ENCODE peak calls at places on chromosomes 13 and 19, in ten cellular contexts. C is Panc1; S is pancreas; I is CD4-positive, CD25-positive, alpha-beta regulatory T cell; J is esophagus squamous epithelium; B is endodermal cell; T is OCI-LY7; P is SK-N-SH; N is neural progenitor cell; K is breast epithelium. E is an unnamed sample.

GRCh38 chr13:25462301-25463125 is 90.7 kb downstream of the ATP8A2 start:
- DNase-seq in N (no peak), P (no peak), B (no peak), C (no peak), T (no peak), K (no peak), S (no peak), I (no peak), J (no peak), E (no peak)

GRCh38 chr13:113651511-113652403 is 6.2 kb downstream of the ATP4B start:
- DNase-seq in N (no peak), K (no peak), J (no peak), I (no peak), C (no peak), S (peak; percentile 54), P (no peak), T (no peak), B (peak; percentile 41), E (no peak)

GRCh38 chr13:59099182-59099950 is 1064.4 kb downstream of the DIAPH3 start:
- DNase-seq in B (no peak), J (no peak), I (no peak), T (no peak), C (no peak), P (no peak), S (no peak), N (peak; percentile 70), K (no peak), E (no peak)

GRCh38 chr19:33161201-33161600 is 29.3 kb downstream of the WDR88 start:
- DNase-seq in B (peak; percentile 18), S (no peak), C (no peak), P (no peak), T (no peak), J (no peak), K (no peak), I (no peak), N (no peak), E (no peak)

GRCh38 chr13:45681101-45681500 is 21.0 kb upstream of the CBY2 start:
- DNase-seq in C (no peak), K (no peak), I (no peak), J (no peak), N (no peak), P (no peak), S (no peak), B (no peak), T (no peak), E (no peak)

GRCh38 chr13:25114220-25114619 is 18.3 kb downstream of the PABPC3 start:
- DNase-seq in P (peak; percentile 71), C (peak; percentile 45), K (peak; percentile 36), J (no peak), S (peak; percentile 77), T (peak; percentile 79), I (peak; percentile 18), N (peak; percentile 83), B (peak; percentile 95), E (peak; percentile 63)

GRCh38 chr13:21476893-21477472 is 17.9 kb upstream of the ZDHHC20 start:
- DNase-seq in P (peak; percentile 80), B (peak; percentile 97), I (peak; percentile 66), N (peak; percentile 92), K (peak; percentile 63), C (peak; percentile 42), J (no peak), T (peak; percentile 81), S (peak; percentile 91), E (peak; percentile 80)

GRCh38 chr19:30178721-30179402 is 193.3 kb upstream of the ZNF536 start:
- DNase-seq in K (no peak), P (no peak), I (no peak), J (no peak), N (no peak), S (no peak), T (no peak), C (no peak), B (no peak), E (no peak)

GRCh38 chr13:92460479-92460878 is 766.1 kb upstream of the GPC6 start:
- DNase-seq in N (no peak), I (no peak), T (no peak), C (no peak), P (no peak), B (no peak), K (no peak), J (no peak), S (no peak), E (peak; percentile 52)

GRCh38 chr13:26025196-26025595 is 26.6 kb downstream of the SHISA2 start:
- DNase-seq in C (no peak), K (no peak), B (peak; percentile 56), P (no peak), T (no peak), N (no peak), S (no peak), I (no peak), J (no peak), E (no peak)

GRCh38 chr13:39197645-39198007 is 159.4 kb downstream of the NHLRC3 start:
- DNase-seq in S (no peak), K (no peak), C (no peak), I (no peak), B (no peak), J (no peak), T (no peak), N (no peak), P (no peak), E (no peak)

GRCh38 chr19:6150289-6150688 is 14.8 kb downstream of the ACSBG2 start:
- DNase-seq in J (no peak), T (no peak), I (no peak), S (no peak), N (no peak), P (no peak), K (no peak), B (no peak), C (no peak), E (no peak)

GRCh38 chr19:35476149-35476548 is 14.1 kb downstream of the KRTDAP start:
- DNase-seq in K (no peak), B (peak; percentile 83), C (no peak), N (peak; percentile 35), S (no peak), I (no peak), T (peak; percentile 30), P (no peak), J (no peak), E (no peak)

GRCh38 chr19:39411006-39411831 is 1.2 kb upstream of the PLEKHG2 start:
- DNase-seq in N (no peak), K (peak; percentile 69), J (no peak), C (no peak), S (peak; percentile 68), B (peak; percentile 70), P (no peak), I (peak; percentile 31), T (no peak), E (peak; percentile 94)

GRCh38 chr19:47609885-47610545 is 1.1 kb downstream of the BICRA start:
- DNase-seq in I (peak; percentile 51), T (peak; percentile 69), P (peak; percentile 86), J (no peak), N (peak; percentile 84), S (peak; percentile 74), K (peak; percentile 29), C (no peak), B (peak; percentile 85), E (peak; percentile 71)

GRCh38 chr13:112066624-112067004 is 335 bp upstream of the SOX1 start:
- DNase-seq in S (no peak), I (peak; percentile 47), C (no peak), T (no peak), K (no peak), J (no peak), P (peak; percentile 49), B (peak; percentile 90), N (peak; percentile 94), E (peak; percentile 3)

GRCh38 chr19:58394821-58395219 is 636 bp upstream of the RNF225 start:
- DNase-seq in K (no peak), B (no peak), S (no peak), C (no peak), J (no peak), P (no peak), N (no peak), I (no peak), T (no peak), E (no peak)

GRCh38 chr13:30158774-30159445 is 148.4 kb downstream of the KATNAL1 start:
- DNase-seq in C (no peak), B (no peak), T (no peak), I (peak; percentile 46), J (no peak), S (no peak), P (no peak), K (peak; percentile 39), N (no peak), E (peak; percentile 12)
- H3K4me1 ChIP-seq in C (no peaks in the 10 kb centered on the region), B (no peaks in the 10 kb centered on the region), T (no peaks in the 10 kb centered on the region), I (peaks cover 8% of the 10 kb centered on the region), J (no peaks in the 10 kb centered on the region), S (no peaks in the 10 kb centered on the region), P (peaks cover 6% of the 10 kb centered on the region), K (no peaks in the 10 kb centered on the region), N (no peaks in the 10 kb centered on the region), E (no peaks in the 10 kb centered on the region)

DNA sequence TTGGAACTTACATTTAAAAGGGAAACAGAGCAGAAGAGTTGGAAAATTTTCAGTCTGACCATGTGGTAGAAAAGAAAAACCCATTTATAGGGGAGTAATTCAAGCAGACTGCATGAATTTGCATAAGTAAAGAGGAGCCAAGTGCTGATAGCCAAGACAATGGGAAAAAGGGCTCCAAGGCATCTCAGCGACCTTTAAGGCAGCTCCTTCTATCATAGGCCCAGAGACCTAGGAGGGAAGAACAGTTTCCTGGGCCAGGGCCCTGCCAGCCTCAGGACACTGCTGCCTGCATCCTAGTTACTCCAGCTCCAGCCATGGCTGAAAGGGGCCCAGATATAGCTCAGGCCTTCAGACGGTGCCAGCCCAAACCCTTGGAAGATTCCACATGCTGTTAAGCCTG is 7.5 kb downstream of the DNAJC3 start:
- DNase-seq in S (no peak), K (no peak), T (no peak), J (no peak), I (no peak), P (no peak), C (no peak), N (no peak), B (peak; percentile 56), E (no peak)
- H3K27ac ChIP-seq in S (no peak overlapping the region), K (no peak overlapping the region), T (no peak overlapping the region), J (no peak overlapping the region), I (no peak overlapping the region), P (no peak overlapping the region), C (no peak overlapping the region), N (no peak overlapping the region), B (no peak overlapping the region), E (no peak overlapping the region)

GRCh38 chr13:89982406-89983085 is 1364.9 kb upstream of the MIR17HG start:
- DNase-seq in S (no peak), K (no peak), B (no peak), I (no peak), T (no peak), P (no peak), C (no peak), J (no peak), N (no peak), E (no peak)
- H3K4me3 ChIP-seq in S (no peak overlapping the region), K (no peak overlapping the region), B (no peak overlapping the region), I (no peak overlapping the region), T (no peak overlapping the region), P (no peak overlapping the region), C (no peak overlapping the region), J (no peak overlapping the region), N (no peak overlapping the region), E (no peak overlapping the region)

DNA sequence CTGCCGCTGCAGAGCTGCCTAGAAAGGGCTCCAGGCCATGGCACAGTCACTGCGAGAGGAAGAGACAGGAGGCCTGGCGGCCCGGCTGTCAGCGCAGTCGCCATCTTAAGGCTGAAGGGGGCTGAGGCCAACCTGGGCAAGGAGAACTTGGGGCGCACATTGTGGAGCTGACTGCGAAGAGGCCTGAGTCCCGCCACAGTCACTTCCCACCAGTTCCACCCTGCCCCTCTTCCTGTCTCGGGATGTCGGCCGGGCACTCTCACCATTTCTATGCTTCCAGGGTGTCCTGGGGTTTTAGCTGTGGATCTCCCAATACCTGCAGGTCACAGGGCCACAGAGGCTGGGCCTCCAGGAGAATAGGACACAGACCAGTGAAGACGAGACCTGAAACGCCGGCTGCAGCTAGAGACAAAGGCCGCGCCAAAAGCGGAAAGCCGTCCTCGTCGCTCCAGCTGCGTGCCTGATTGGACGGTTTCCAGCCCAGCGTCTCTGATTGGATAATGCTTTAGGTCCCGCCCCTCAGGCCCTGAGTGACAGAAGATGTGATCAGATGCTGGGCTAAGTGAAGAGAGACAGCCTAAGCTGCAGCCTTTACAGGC is 71.1 kb downstream of the ZNF486 start:
- DNase-seq in K (peak; percentile 92), P (peak; percentile 80), N (peak; percentile 96), B (peak; percentile 99), S (peak; percentile 93), C (peak; percentile 62), J (peak; percentile 33), T (peak; percentile 97), I (peak; percentile 84), E (peak; percentile 39)
- H3K4me1 ChIP-seq in K (no peaks in the 10 kb centered on the region), P (peaks cover 3% of the 10 kb centered on the region), N (peaks cover 14% of the 10 kb centered on the region), B (no peaks in the 10 kb centered on the region), S (no peaks in the 10 kb centered on the region), C (no peaks in the 10 kb centered on the region), J (peaks cover 20% of the 10 kb centered on the region), T (peaks cover 28% of the 10 kb centered on the region), I (peaks cover 7% of the 10 kb centered on the region), E (no peaks in the 10 kb centered on the region)